ENCODE peak calls at places on chromosomes 5 and 9, in seven cellular contexts. H is PC-9, N is adrenal gland, S is stomach, P is psoas muscle, G is heart left ventricle, O is uterus. T is an unnamed sample.

GRCh38 chr5:143554194-143554717 is 150.8 kb upstream of the NR3C1 start:
- DNase-seq in H (peak; percentile 40), N (peak; percentile 52), S (no peak), P (no peak), G (no peak), O (no peak), T (no peak)

GRCh38 chr9:6852243-6852963 is 94.6 kb downstream of the KDM4C start:
- DNase-seq in H (no peak), N (peak; percentile 64), S (no peak), P (no peak), G (no peak), O (no peak), T (no peak)

GRCh38 chr5:21680661-21681060 is 1172.5 kb downstream of the CDH12 start:
- DNase-seq in H (peak; percentile 43), N (no peak), S (no peak), P (no peak), G (no peak), O (no peak), T (no peak)

GRCh38 chr5:111676496-111676895 is 80.5 kb downstream of the NREP start:
- DNase-seq in H (no peak), N (no peak), S (no peak), P (no peak), G (no peak), O (no peak), T (no peak)

GRCh38 chr9:97923529-97924108 is 1.3 kb upstream of the TRMO start:
- DNase-seq in H (peak; percentile 69), N (peak; percentile 87), S (peak; percentile 79), P (peak; percentile 80), G (peak; percentile 84), O (peak; percentile 68), T (peak; percentile 67)

GRCh38 chr5:14185336-14186131 is 42.4 kb downstream of the TRIO start:
- DNase-seq in H (peak; percentile 92), N (peak; percentile 32), S (no peak), P (peak; percentile 66), G (no peak), O (no peak), T (no peak)

GRCh38 chr9:98315551-98316060 is 60.2 kb upstream of the TBC1D2 start:
- DNase-seq in H (peak; percentile 68), N (peak; percentile 86), S (peak; percentile 81), P (peak; percentile 80), G (peak; percentile 84), O (peak; percentile 33), T (peak; percentile 43)

GRCh38 chr5:92508271-92508670 is 1072.7 kb downstream of the NR2F1-AS1 start:
- DNase-seq in H (no peak), N (no peak), S (no peak), P (no peak), G (no peak), O (no peak), T (no peak)

GRCh38 chr9:3177362-3177761 is 333.5 kb upstream of the PUM3 start:
- DNase-seq in H (no peak), N (no peak), S (no peak), P (no peak), G (no peak), O (no peak), T (no peak)

GRCh38 chr5:92758552-92758951 is 822.5 kb downstream of the NR2F1-AS1 start:
- DNase-seq in H (peak; percentile 68), N (no peak), S (no peak), P (no peak), G (no peak), O (no peak), T (no peak)

GRCh38 chr9:94770344-94770743 is 43.8 kb downstream of the AOPEP start:
- DNase-seq in H (no peak), N (no peak), S (no peak), P (no peak), G (no peak), O (no peak), T (no peak)

GRCh38 chr9:94771096-94771495 is 44.6 kb downstream of the AOPEP start:
- DNase-seq in H (no peak), N (no peak), S (no peak), P (no peak), G (no peak), O (no peak), T (no peak)

GRCh38 chr9:94772128-94772527 is 45.6 kb downstream of the AOPEP start:
- DNase-seq in H (no peak), N (no peak), S (no peak), P (no peak), G (no peak), O (no peak), T (no peak)

GRCh38 chr9:94773655-94774054 is 47.2 kb downstream of the AOPEP start:
- DNase-seq in H (no peak), N (peak; percentile 23), S (no peak), P (no peak), G (no peak), O (no peak), T (no peak)

GRCh38 chr9:94772654-94773303 is 46.3 kb downstream of the AOPEP start:
- DNase-seq in H (no peak), N (no peak), S (no peak), P (no peak), G (no peak), O (no peak), T (peak; percentile 68)
- H3K4me3 ChIP-seq in H (no peak overlapping the region), N (no peak overlapping the region), S (no peak overlapping the region), P (no peak overlapping the region), G (no peak overlapping the region), O (no peak overlapping the region), T (no peak overlapping the region)

DNA sequence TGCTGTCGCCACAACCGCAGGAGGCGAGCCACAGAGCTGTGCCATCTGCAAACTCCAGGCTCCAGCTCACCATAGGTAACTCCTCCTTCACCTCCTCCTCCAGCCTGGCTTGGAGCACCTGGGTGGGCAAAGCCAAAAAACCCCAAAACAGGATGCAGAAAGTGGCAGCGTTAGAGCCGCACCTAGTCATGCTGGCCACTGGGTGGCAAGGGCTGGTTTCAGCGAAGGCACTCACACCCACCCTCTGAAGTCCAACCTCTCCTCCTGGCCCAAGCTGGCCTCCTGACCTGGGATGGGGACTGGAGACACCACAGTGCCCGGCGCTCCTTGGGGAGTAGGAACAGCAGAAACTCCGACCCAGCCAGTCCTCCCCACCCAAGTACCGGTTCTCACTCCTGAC is 28.7 kb upstream of the ZNF354B start:
- DNase-seq in H (no peak), N (no peak), S (no peak), P (no peak), G (no peak), O (no peak), T (no peak)
- TF ChIP-seq CTCF in H (no peak), N (no peak), S (no peak), P (no peak), G (no peak), O (no peak), T (no peak)

DNA sequence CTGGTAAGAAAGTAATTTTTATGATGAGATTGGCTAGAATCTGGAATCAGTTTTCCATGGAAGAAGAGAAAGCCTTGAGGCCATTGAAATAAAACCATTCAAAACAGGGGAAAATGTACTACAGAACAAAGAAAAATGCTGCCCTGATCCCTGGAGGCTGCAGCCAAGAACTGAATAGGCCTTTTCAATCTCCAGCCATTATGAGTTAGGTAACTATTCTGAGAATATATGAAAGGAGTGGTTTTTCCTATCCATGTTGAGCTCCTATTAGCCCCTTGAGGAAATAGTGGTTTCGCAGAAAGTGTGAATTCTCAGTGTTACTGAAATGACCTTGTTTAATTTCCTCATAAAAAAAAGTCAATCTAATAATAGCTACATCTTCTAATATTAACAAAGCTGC is 408.5 kb upstream of the GRAMD2B start:
- DNase-seq in H (no peak), N (no peak), S (no peak), P (no peak), G (no peak), O (no peak), T (no peak)
- H3K4me3 ChIP-seq in H (no peak overlapping the region), N (no peak overlapping the region), S (no peak overlapping the region), P (no peak overlapping the region), G (no peak overlapping the region), O (no peak overlapping the region), T (no peak overlapping the region)

DNA sequence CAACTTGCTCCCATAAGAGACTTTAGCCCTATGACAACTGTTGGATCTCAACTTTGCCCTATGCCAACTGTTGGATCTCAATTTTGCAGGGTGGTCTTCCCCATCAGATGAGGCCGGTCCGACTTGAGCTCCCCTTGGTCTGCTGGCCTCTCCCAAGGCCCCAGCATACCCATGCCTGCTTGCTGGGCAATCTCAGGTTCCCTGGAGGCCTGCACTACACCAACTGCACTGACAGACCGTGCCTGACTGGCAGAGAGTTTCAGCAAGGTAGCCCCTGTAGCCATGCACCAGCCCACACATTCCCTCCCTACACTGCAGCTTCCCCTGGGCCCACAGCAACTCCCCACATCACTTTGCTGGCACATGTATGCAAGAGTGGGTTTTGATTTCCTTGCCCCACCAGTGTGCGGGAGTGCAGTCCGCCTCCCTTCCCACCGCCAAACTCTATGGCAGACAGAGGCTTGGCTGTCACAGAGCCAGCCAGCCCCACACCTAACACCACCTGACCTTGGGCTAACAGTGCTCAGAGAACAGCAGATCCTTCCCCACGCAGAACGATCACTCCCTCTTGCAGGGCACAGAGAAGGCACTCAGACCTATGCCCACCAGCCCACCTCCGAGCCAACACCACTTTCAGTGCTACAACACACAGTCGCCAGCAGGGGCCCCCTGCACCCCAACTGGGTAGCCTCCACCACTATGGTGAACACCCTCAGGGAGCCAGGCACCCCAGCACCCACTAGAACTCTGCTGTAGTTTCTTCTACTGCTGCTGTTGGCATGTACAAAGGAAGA is 279.9 kb upstream of the COX7C start:
- DNase-seq in H (no peak), N (no peak), S (no peak), P (no peak), G (no peak), O (no peak), T (no peak)
- TF ChIP-seq CTCF in H (no peak), N (no peak), S (no peak), P (no peak), G (no peak), O (no peak), T (no peak)

T was measured in LNCaP clone FGC.